ENCODE peak calls at places on chromosome 18, in ten cellular contexts. Q is activated B cell treated with CpG ODN at 0.5 μM for 24 hours; F is dorsolateral prefrontal cortex; W is D341Med; A is G401; R is activated CD4-positive, alpha-beta T cell treated with anti-CD3 and anti-CD28 coated beads, Interleukin-2, amount 50 U/mL, for 1 hour; D is amniotic stem cell; N is astrocyte; G is activated naive CD4-positive, alpha-beta T cell treated with anti-CD3 and anti-CD28 coated beads, Interleukin-2, amount 50 U/mL, for 16 hours; H is central memory CD8-positive, alpha-beta T cell. P is an unnamed sample.

GRCh38 chr18:27136208-27136535 is 48.9 kb downstream of the CHST9 start:
- DNase-seq in Q (no peak), F (no peak), W (no peak), A (no peak), R (no peak), D (no peak), N (peak), G (no peak), H (no peak), P (no peak)

GRCh38 chr18:52348209-52348608 is 8.2 kb downstream of the DCC start:
- DNase-seq in Q (no peak), F (no peak), W (peak), A (no peak), R (no peak), D (no peak), N (no peak), G (no peak), H (no peak), P (no peak)

GRCh38 chr18:31598021-31598805 is 6.5 kb downstream of the TTR start:
- DNase-seq in Q (no peak), F (no peak), W (no peak), A (peak), R (no peak), D (no peak), N (no peak), G (no peak), H (no peak), P (no peak)

GRCh38 chr18:27461957-27462356 is 276.8 kb upstream of the CHST9 start:
- DNase-seq in Q (no peak), F (no peak), W (no peak), A (no peak), R (no peak), D (no peak), N (no peak), G (no peak), H (no peak), P (no peak)

GRCh38 chr18:13399511-13399910 is 181.0 kb downstream of the LDLRAD4 start:
- DNase-seq in Q (no peak), F (no peak), W (no peak), A (no peak), R (no peak), D (no peak), N (no peak), G (no peak), H (no peak), P (no peak)

GRCh38 chr18:5414546-5414945 is 119.0 kb upstream of the ZBTB14 start:
- DNase-seq in Q (no peak), F (peak), W (peak), A (peak), R (no peak), D (no peak), N (no peak), G (no peak), H (no peak), P (peak)

GRCh38 chr18:62258606-62259005 is 66.5 kb upstream of the TNFRSF11A start:
- DNase-seq in Q (no peak), F (no peak), W (no peak), A (no peak), R (no peak), D (no peak), N (no peak), G (no peak), H (no peak), P (no peak)

GRCh38 chr18:37260367-37261093 is 305.1 kb downstream of the CELF4 start:
- DNase-seq in Q (no peak), F (no peak), W (no peak), A (no peak), R (no peak), D (no peak), N (no peak), G (no peak), H (no peak), P (no peak)

GRCh38 chr18:10833656-10834055 is 307.8 kb downstream of the NAPG start:
- DNase-seq in Q (no peak), F (no peak), W (no peak), A (no peak), R (no peak), D (no peak), N (no peak), G (no peak), H (no peak), P (no peak)

GRCh38 chr18:55287146-55287806 is 300.7 kb downstream of the TCF4 start:
- DNase-seq in Q (no peak), F (no peak), W (no peak), A (peak), R (no peak), D (no peak), N (no peak), G (no peak), H (no peak), P (peak)

GRCh38 chr18:10036479-10036878 is 122.7 kb downstream of the VAPA start:
- DNase-seq in Q (no peak), F (no peak), W (no peak), A (no peak), R (no peak), D (no peak), N (no peak), G (no peak), H (no peak), P (no peak)

GRCh38 chr18:69830189-69830588 is 117.5 kb downstream of the CD226 start:
- DNase-seq in Q (no peak), F (no peak), W (no peak), A (no peak), R (no peak), D (no peak), N (no peak), G (no peak), H (no peak), P (no peak)

GRCh38 chr18:45547910-45548309 is 67.4 kb upstream of the SLC14A2 start:
- DNase-seq in Q (no peak), F (no peak), W (no peak), A (no peak), R (no peak), D (no peak), N (no peak), G (no peak), H (no peak), P (no peak)

GRCh38 chr18:36809590-36810381 is 19.0 kb downstream of the TPGS2 start:
- DNase-seq in Q (no peak), F (no peak), W (peak), A (peak), R (peak), D (peak), N (peak), G (no peak), H (peak), P (peak)

GRCh38 chr18:55427951-55428350 is 160.0 kb downstream of the TCF4 start:
- DNase-seq in Q (no peak), F (no peak), W (no peak), A (no peak), R (no peak), D (no peak), N (no peak), G (no peak), H (no peak), P (no peak)

GRCh38 chr18:59467497-59467896 is 108.4 kb upstream of the LMAN1 start:
- DNase-seq in Q (no peak), F (no peak), W (no peak), A (no peak), R (no peak), D (no peak), N (no peak), G (no peak), H (no peak), P (no peak)

GRCh38 chr18:32730620-32731021 is 42.2 kb downstream of the KLHL14 start:
- DNase-seq in Q (no peak), F (no peak), W (no peak), A (no peak), R (no peak), D (no peak), N (peak), G (no peak), H (no peak), P (no peak)

GRCh38 chr18:9506046-9506792 is 30.9 kb downstream of the RALBP1 start:
- DNase-seq in Q (no peak), F (no peak), W (peak), A (no peak), R (no peak), D (no peak), N (peak), G (no peak), H (no peak), P (no peak)

GRCh38 chr18:58612239-58613055 is 16.4 kb downstream of the ALPK2 start:
- DNase-seq in Q (no peak), F (no peak), W (no peak), A (no peak), R (no peak), D (no peak), N (no peak), G (no peak), H (no peak), P (no peak)

GRCh38 chr18:58496937-58497336 is 132.0 kb downstream of the ALPK2 start:
- DNase-seq in Q (no peak), F (no peak), W (peak), A (no peak), R (no peak), D (no peak), N (no peak), G (no peak), H (no peak), P (no peak)

GRCh38 chr18:25349131-25349925 is 2.6 kb downstream of the ZNF521 start:
- DNase-seq in Q (peak), F (peak), W (peak), A (peak), R (no peak), D (peak), N (peak), G (no peak), H (no peak), P (peak)

GRCh38 chr18:2917255-2918047 is 70.6 kb downstream of the EMILIN2 start:
- DNase-seq in Q (no peak), F (no peak), W (no peak), A (no peak), R (no peak), D (no peak), N (no peak), G (no peak), H (no peak), P (no peak)

GRCh38 chr18:23283933-23284430 is 148.7 kb downstream of the CABLES1 start:
- DNase-seq in Q (no peak), F (no peak), W (no peak), A (no peak), R (no peak), D (no peak), N (peak), G (no peak), H (no peak), P (no peak)

GRCh38 chr18:76621782-76622495 is 126.9 kb upstream of the ZNF516 start:
- DNase-seq in Q (no peak), F (no peak), W (no peak), A (no peak), R (no peak), D (no peak), N (peak), G (no peak), H (no peak), P (no peak)

GRCh38 chr18:51151568-51152511 is 45.6 kb downstream of the MEX3C start:
- DNase-seq in Q (peak), F (no peak), W (no peak), A (no peak), R (peak), D (no peak), N (no peak), G (peak), H (peak), P (no peak)

GRCh38 chr18:77376043-77376732 is 126.5 kb downstream of the GALR1 start:
- DNase-seq in Q (no peak), F (no peak), W (no peak), A (no peak), R (no peak), D (no peak), N (no peak), G (no peak), H (no peak), P (no peak)

GRCh38 chr18:52588916-52589315 is 248.9 kb downstream of the DCC start:
- DNase-seq in Q (no peak), F (no peak), W (no peak), A (no peak), R (no peak), D (peak), N (peak), G (no peak), H (no peak), P (no peak)

GRCh38 chr18:47512056-47512455 is 260.6 kb upstream of the SKOR2 start:
- DNase-seq in Q (no peak), F (no peak), W (no peak), A (no peak), R (no peak), D (no peak), N (no peak), G (no peak), H (no peak), P (no peak)

GRCh38 chr18:49030692-49031443 is 80.1 kb upstream of the SMAD7 start:
- DNase-seq in Q (no peak), F (no peak), W (no peak), A (no peak), R (no peak), D (no peak), N (no peak), G (no peak), H (no peak), P (no peak)

GRCh38 chr18:34729740-34730338 is 19.7 kb downstream of the DTNA start:
- DNase-seq in Q (no peak), F (peak), W (no peak), A (peak), R (no peak), D (no peak), N (no peak), G (no peak), H (no peak), P (no peak)

GRCh38 chr18:56658261-56658660 is 7.1 kb downstream of the WDR7 start:
- DNase-seq in Q (no peak), F (no peak), W (no peak), A (no peak), R (no peak), D (no peak), N (no peak), G (no peak), H (no peak), P (no peak)

GRCh38 chr18:10965104-10965503 is 184.3 kb downstream of the PIEZO2 start:
- DNase-seq in Q (no peak), F (no peak), W (no peak), A (no peak), R (no peak), D (no peak), N (no peak), G (no peak), H (no peak), P (no peak)

GRCh38 chr18:13638684-13639083 is 87.7 kb downstream of the FAM210A start:
- DNase-seq in Q (no peak), F (no peak), W (no peak), A (no peak), R (no peak), D (no peak), N (no peak), G (no peak), H (no peak), P (no peak)

GRCh38 chr18:36158261-36158867 is 28.7 kb downstream of the ELP2 start:
- DNase-seq in Q (no peak), F (no peak), W (no peak), A (no peak), R (no peak), D (peak), N (peak), G (no peak), H (no peak), P (no peak)